ENCODE peak calls at places on chromosomes 16 and 17, in five cellular contexts. J, K, D, A and P are unnamed samples.

GRCh38 chr17:5194346-5194745 is 2.7 kb upstream of the ZNF594 start:
- DNase-seq in J (no peak), K (no peak), D (no peak), A (no peak), P (no peak)

GRCh38 chr16:89004209-89004831 is 27.3 kb upstream of the CBFA2T3 start:
- DNase-seq in J (no peak), K (no peak), D (no peak), A (peak), P (peak)

GRCh38 chr17:28315846-28316705 is 2.9 kb upstream of the TMEM97 start:
- DNase-seq in J (no peak), K (no peak), D (no peak), A (peak), P (no peak)

GRCh38 chr17:29663155-29663554 is 40.4 kb upstream of the CORO6 start:
- DNase-seq in J (no peak), K (no peak), D (no peak), A (no peak), P (no peak)

GRCh38 chr16:88700636-88701482 is 5.3 kb downstream of the RNF166 start:
- DNase-seq in J (no peak), K (no peak), D (no peak), A (peak), P (peak)

GRCh38 chr16:24701521-24701951 is 27.9 kb upstream of the TNRC6A start:
- DNase-seq in J (no peak), K (no peak), D (no peak), A (no peak), P (no peak)

GRCh38 chr17:6611231-6611630 is 29.3 kb downstream of the KIAA0753 start:
- DNase-seq in J (no peak), K (no peak), D (no peak), A (no peak), P (no peak)

GRCh38 chr16:48537909-48538745 is 71.9 kb downstream of the N4BP1 start:
- DNase-seq in J (no peak), K (no peak), D (no peak), A (peak), P (no peak)

GRCh38 chr17:82942166-82943130 is 102.6 kb upstream of the ZNF750 start:
- DNase-seq in J (no peak), K (no peak), D (no peak), A (no peak), P (no peak)

GRCh38 chr17:57565119-57565635 is 179.9 kb downstream of the CCDC182 start:
- DNase-seq in J (no peak), K (no peak), D (no peak), A (no peak), P (no peak)

GRCh38 chr17:41394254-41395016 is 3.0 kb downstream of the KRT31 start:
- DNase-seq in J (no peak), K (no peak), D (no peak), A (no peak), P (no peak)

GRCh38 chr16:11354733-11355574 is 9.7 kb downstream of the RMI2 start:
- DNase-seq in J (no peak), K (no peak), D (no peak), A (peak), P (no peak)

GRCh38 chr17:40063915-40064531 is 1.3 kb downstream of the THRA start:
- DNase-seq in J (no peak), K (no peak), D (no peak), A (no peak), P (no peak)

GRCh38 chr16:54739381-54739780 is 191.3 kb upstream of the IRX5 start:
- DNase-seq in J (no peak), K (no peak), D (no peak), A (no peak), P (no peak)

GRCh38 chr16:84228321-84228838 is 11.4 kb downstream of the KCNG4 start:
- DNase-seq in J (no peak), K (peak), D (peak), A (peak), P (no peak)

GRCh38 chr16:56669005-56669839 is at the start of gene MT1H:
- DNase-seq in J (no peak), K (no peak), D (no peak), A (no peak), P (no peak)

GRCh38 chr16:8798174-8798527 is 512 bp downstream of the PMM2 start:
- DNase-seq in J (no peak), K (peak), D (no peak), A (no peak), P (no peak)

GRCh38 chr16:19213885-19214284 is 45.8 kb downstream of the SYT17 start:
- DNase-seq in J (no peak), K (peak), D (no peak), A (no peak), P (no peak)

GRCh38 chr16:57801856-57802634 is at the start of gene KIFC3:
- DNase-seq in J (peak), K (no peak), D (peak), A (peak), P (peak)
- TF ChIP-seq CTCF in J (no peak), K (no peak), D (no peak), A (peak), P (no peak)

DNA sequence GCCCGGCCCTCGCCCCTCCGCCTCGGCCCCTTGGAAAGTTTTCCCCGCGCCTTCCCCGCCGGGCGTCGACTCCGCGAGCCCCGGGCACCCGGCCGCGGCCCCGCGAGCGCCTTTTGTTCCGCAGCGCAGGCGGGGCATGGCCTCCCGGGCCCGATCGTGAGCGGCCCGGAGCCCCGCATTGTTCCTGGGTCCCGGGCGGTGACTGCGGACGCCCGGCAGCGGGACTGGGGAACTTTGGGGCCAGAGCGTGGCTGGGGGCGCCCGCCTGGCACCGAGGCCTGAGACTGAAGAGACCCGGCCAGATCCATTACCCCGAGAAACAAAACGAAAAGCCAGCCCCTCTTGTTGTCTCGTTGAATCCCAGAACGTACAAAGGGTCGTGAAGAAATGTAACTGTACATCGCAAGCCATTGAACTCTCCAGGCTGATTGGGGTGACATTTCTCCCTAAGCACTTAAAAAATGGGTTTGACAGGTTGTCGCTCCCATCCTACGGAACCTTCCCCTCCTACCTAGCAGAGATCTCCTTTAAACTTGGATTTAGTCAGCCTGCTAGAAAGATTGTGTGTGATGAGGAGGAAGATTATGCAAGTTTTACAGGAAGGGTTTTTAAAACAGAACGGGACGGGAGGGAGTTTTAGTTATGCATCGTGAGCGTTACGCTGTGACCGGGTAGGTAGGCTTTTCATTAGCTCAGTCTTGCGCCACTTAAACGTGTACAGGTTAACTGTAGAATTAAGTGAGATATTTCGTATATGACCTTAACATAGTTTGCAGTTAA is 807 bp downstream of the METTL9 start:
- DNase-seq in J (no peak), K (no peak), D (peak), A (no peak), P (no peak)
- TF ChIP-seq CTCF in J (no peak), K (no peak), D (no peak), A (no peak), P (no peak)

GRCh38 chr16:86019446-86020047 is 120.6 kb downstream of the IRF8 start:
- DNase-seq in J (no peak), K (no peak), D (peak), A (peak), P (peak)
- TF ChIP-seq CTCF in J (no peak), K (peak), D (peak), A (no peak), P (peak)

GRCh38 chr16:86244188-86244587 is 266.1 kb upstream of the FOXF1 start:
- DNase-seq in J (no peak), K (no peak), D (no peak), A (no peak), P (no peak)
- TF ChIP-seq CTCF in J (no peak), K (no peak), D (no peak), A (no peak), P (no peak)

GRCh38 chr17:63916566-63917185 is 2.0 kb downstream of the GH1 start:
- DNase-seq in J (no peak), K (no peak), D (no peak), A (no peak), P (no peak)

GRCh38 chr17:63914471-63914870 is 3.4 kb upstream of the CSHL1 start:
- DNase-seq in J (no peak), K (no peak), D (no peak), A (no peak), P (no peak)

GRCh38 chr17:63910096-63910495 is 962 bp downstream of the CSHL1 start:
- DNase-seq in J (no peak), K (no peak), D (no peak), A (no peak), P (no peak)

GRCh38 chr17:63911657-63912100 is 621 bp upstream of the CSHL1 start:
- DNase-seq in J (no peak), K (peak), D (peak), A (peak), P (peak)

DNA sequence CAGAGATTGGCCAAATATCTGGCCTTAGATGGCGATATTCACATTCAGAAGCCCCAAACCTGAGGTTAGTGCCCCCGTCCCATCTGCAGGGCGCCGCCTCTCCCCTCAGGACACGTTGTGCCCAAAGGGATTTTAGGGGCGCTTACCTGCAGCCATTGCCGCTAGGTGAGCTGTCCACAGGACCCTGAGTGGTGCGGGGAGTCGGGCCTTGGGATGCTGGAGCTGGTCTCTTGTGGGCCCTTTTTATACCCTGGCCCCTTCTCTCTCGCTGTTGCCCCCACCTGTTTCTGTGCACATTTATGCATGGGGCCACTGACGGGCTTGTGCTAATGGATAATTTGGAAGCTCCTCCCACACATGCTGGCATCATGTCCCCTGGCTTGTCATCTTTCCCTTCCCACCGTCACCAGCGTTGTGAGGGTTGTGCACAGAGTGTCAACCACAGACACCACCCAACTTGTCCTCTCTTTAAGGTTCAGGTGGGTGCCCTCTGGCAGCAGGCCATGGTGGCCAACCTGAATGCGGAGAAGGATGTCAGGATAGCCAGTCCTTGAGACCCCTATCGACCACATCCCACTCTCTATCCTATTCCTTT is at the start of gene CSHL1:
- DNase-seq in J (no peak), K (no peak), D (no peak), A (no peak), P (no peak)
- TF ChIP-seq CTCF in J (no peak), K (no peak), D (no peak), A (no peak), P (no peak)